ENCODE peak calls at places on chromosome 22, in five cellular contexts. One of them, this sample, is unnamed.

GRCh38 chr22:50009765-50010675 is 2.5 kb downstream of the IL17REL start:
- DNase-seq in lower lobe of right lung: peak; percentile 43
- DNase-seq in AG09309: no peak
- DNase-seq in astrocyte of the spinal cord: no peak
- DNase-seq in A549: no peak
- DNase-seq in this sample: no peak

GRCh38 chr22:33325232-33326004 is 267.2 kb upstream of the SYN3 start:
- DNase-seq in lower lobe of right lung: no peak
- DNase-seq in AG09309: no peak
- DNase-seq in astrocyte of the spinal cord: no peak
- DNase-seq in A549: no peak
- DNase-seq in this sample: no peak

GRCh38 chr22:43110444-43110926 is at the start of gene BIK:
- DNase-seq in lower lobe of right lung: peak; percentile 69
- DNase-seq in AG09309: no peak
- DNase-seq in astrocyte of the spinal cord: no peak
- DNase-seq in A549: no peak
- DNase-seq in this sample: no peak

GRCh38 chr22:42895087-42895486 is 38.0 kb upstream of the ARFGAP3 start:
- DNase-seq in lower lobe of right lung: no peak
- DNase-seq in AG09309: no peak
- DNase-seq in astrocyte of the spinal cord: no peak
- DNase-seq in A549: no peak
- DNase-seq in this sample: no peak

GRCh38 chr22:39179841-39180335 is 27.4 kb upstream of the CBX7 start:
- DNase-seq in lower lobe of right lung: no peak
- DNase-seq in AG09309: no peak
- DNase-seq in astrocyte of the spinal cord: no peak
- DNase-seq in A549: no peak
- DNase-seq in this sample: no peak

GRCh38 chr22:42090596-42091445 is at the start of gene NDUFA6:
- DNase-seq in lower lobe of right lung: peak; percentile 99
- DNase-seq in AG09309: peak; percentile 95
- DNase-seq in astrocyte of the spinal cord: peak; percentile 99
- DNase-seq in A549: peak; percentile 91
- DNase-seq in this sample: peak; percentile 98

GRCh38 chr22:41028841-41029240 is 63.6 kb upstream of the EP300 start:
- DNase-seq in lower lobe of right lung: no peak
- DNase-seq in AG09309: peak; percentile 87
- DNase-seq in astrocyte of the spinal cord: peak; percentile 89
- DNase-seq in A549: no peak
- DNase-seq in this sample: peak; percentile 80

GRCh38 chr22:21032037-21032842 is at the start of gene SLC7A4:
- DNase-seq in lower lobe of right lung: no peak
- DNase-seq in AG09309: no peak
- DNase-seq in astrocyte of the spinal cord: no peak
- DNase-seq in A549: no peak
- DNase-seq in this sample: no peak

GRCh38 chr22:39343259-39344045 is 6.3 kb upstream of the SYNGR1 start:
- DNase-seq in lower lobe of right lung: peak; percentile 64
- DNase-seq in AG09309: no peak
- DNase-seq in astrocyte of the spinal cord: peak; percentile 55
- DNase-seq in A549: peak; percentile 65
- DNase-seq in this sample: peak; percentile 39

GRCh38 chr22:27872488-27872887 is 46.6 kb downstream of the PITPNB start:
- DNase-seq in lower lobe of right lung: no peak
- DNase-seq in AG09309: no peak
- DNase-seq in astrocyte of the spinal cord: no peak
- DNase-seq in A549: no peak
- DNase-seq in this sample: no peak

GRCh38 chr22:49305215-49305965 is 522.3 kb downstream of the BRD1 start:
- DNase-seq in lower lobe of right lung: peak; percentile 65
- DNase-seq in AG09309: no peak
- DNase-seq in astrocyte of the spinal cord: no peak
- DNase-seq in A549: peak; percentile 31
- DNase-seq in this sample: no peak

GRCh38 chr22:44195189-44195871 is 14.6 kb downstream of the PARVG start:
- DNase-seq in lower lobe of right lung: no peak
- DNase-seq in AG09309: no peak
- DNase-seq in astrocyte of the spinal cord: no peak
- DNase-seq in A549: no peak
- DNase-seq in this sample: no peak

GRCh38 chr22:49701380-49702067 is 126.1 kb downstream of the BRD1 start:
- DNase-seq in lower lobe of right lung: no peak
- DNase-seq in AG09309: no peak
- DNase-seq in astrocyte of the spinal cord: no peak
- DNase-seq in A549: no peak
- DNase-seq in this sample: no peak

GRCh38 chr22:20987375-20987774 is 5.3 kb downstream of the LZTR1 start:
- DNase-seq in lower lobe of right lung: no peak
- DNase-seq in AG09309: no peak
- DNase-seq in astrocyte of the spinal cord: no peak
- DNase-seq in A549: no peak
- DNase-seq in this sample: no peak

GRCh38 chr22:49549256-49549655 is 278.4 kb downstream of the BRD1 start:
- DNase-seq in lower lobe of right lung: peak; percentile 10
- DNase-seq in AG09309: no peak
- DNase-seq in astrocyte of the spinal cord: no peak
- DNase-seq in A549: no peak
- DNase-seq in this sample: no peak

GRCh38 chr22:39530692-39531331 is 1.7 kb downstream of the RPS19BP1 start:
- DNase-seq in lower lobe of right lung: peak; percentile 38
- DNase-seq in AG09309: no peak
- DNase-seq in astrocyte of the spinal cord: peak; percentile 36
- DNase-seq in A549: no peak
- DNase-seq in this sample: no peak

GRCh38 chr22:41352058-41352457 is 29.7 kb upstream of the TEF start:
- DNase-seq in lower lobe of right lung: no peak
- DNase-seq in AG09309: peak; percentile 10
- DNase-seq in astrocyte of the spinal cord: peak; percentile 17
- DNase-seq in A549: peak; percentile 38
- DNase-seq in this sample: no peak

GRCh38 chr22:17795661-17796548 is 21.6 kb upstream of the BID start:
- DNase-seq in lower lobe of right lung: no peak
- DNase-seq in AG09309: no peak
- DNase-seq in astrocyte of the spinal cord: no peak
- DNase-seq in A549: no peak
- DNase-seq in this sample: no peak

GRCh38 chr22:40506762-40507161 is 129.8 kb downstream of the MRTFA start:
- DNase-seq in lower lobe of right lung: no peak
- DNase-seq in AG09309: no peak
- DNase-seq in astrocyte of the spinal cord: no peak
- DNase-seq in A549: no peak
- DNase-seq in this sample: no peak

GRCh38 chr22:49960967-49961600 is 512 bp downstream of the PIM3 start:
- DNase-seq in lower lobe of right lung: peak; percentile 74
- DNase-seq in AG09309: no peak
- DNase-seq in astrocyte of the spinal cord: peak; percentile 25
- DNase-seq in A549: no peak
- DNase-seq in this sample: no peak

GRCh38 chr22:23269441-23270211 is 89.3 kb downstream of the BCR start:
- DNase-seq in lower lobe of right lung: no peak
- DNase-seq in AG09309: no peak
- DNase-seq in astrocyte of the spinal cord: no peak
- DNase-seq in A549: no peak
- DNase-seq in this sample: no peak

GRCh38 chr22:36541831-36542391 is 12.9 kb upstream of the EIF3D start:
- DNase-seq in lower lobe of right lung: no peak
- DNase-seq in AG09309: peak; percentile 60
- DNase-seq in astrocyte of the spinal cord: peak; percentile 87
- DNase-seq in A549: peak; percentile 55
- DNase-seq in this sample: peak; percentile 74

GRCh38 chr22:27317961-27318360 is 483.6 kb downstream of the MN1 start:
- DNase-seq in lower lobe of right lung: no peak
- DNase-seq in AG09309: peak; percentile 74
- DNase-seq in astrocyte of the spinal cord: no peak
- DNase-seq in A549: no peak
- DNase-seq in this sample: no peak

GRCh38 chr22:40033586-40034380 is 39.0 kb downstream of the FAM83F start:
- DNase-seq in lower lobe of right lung: no peak
- DNase-seq in AG09309: no peak
- DNase-seq in astrocyte of the spinal cord: no peak
- DNase-seq in A549: no peak
- DNase-seq in this sample: no peak

GRCh38 chr22:19755722-19756287 is 4.8 kb upstream of the TBX1 start:
- DNase-seq in lower lobe of right lung: no peak
- DNase-seq in AG09309: no peak
- DNase-seq in astrocyte of the spinal cord: no peak
- DNase-seq in A549: no peak
- DNase-seq in this sample: no peak

GRCh38 chr22:40661661-40662060 is 17.6 kb upstream of the MCHR1 start:
- DNase-seq in lower lobe of right lung: no peak
- DNase-seq in AG09309: no peak
- DNase-seq in astrocyte of the spinal cord: no peak
- DNase-seq in A549: no peak
- DNase-seq in this sample: no peak

GRCh38 chr22:19641254-19641982 is 72.9 kb upstream of the SEPTIN5 start:
- DNase-seq in lower lobe of right lung: no peak
- DNase-seq in AG09309: no peak
- DNase-seq in astrocyte of the spinal cord: no peak
- DNase-seq in A549: peak; percentile 36
- DNase-seq in this sample: no peak

GRCh38 chr22:48495751-48496080 is 1332.0 kb downstream of the BRD1 start:
- DNase-seq in lower lobe of right lung: peak; percentile 34
- DNase-seq in AG09309: no peak
- DNase-seq in astrocyte of the spinal cord: no peak
- DNase-seq in A549: no peak
- DNase-seq in this sample: no peak

GRCh38 chr22:43985532-43985931 is 30.3 kb downstream of the SAMM50 start:
- DNase-seq in lower lobe of right lung: peak; percentile 28
- DNase-seq in AG09309: no peak
- DNase-seq in astrocyte of the spinal cord: no peak
- DNase-seq in A549: no peak
- DNase-seq in this sample: no peak

GRCh38 chr22:23682082-23682481 is 8.7 kb upstream of the RGL4 start:
- DNase-seq in lower lobe of right lung: no peak
- DNase-seq in AG09309: no peak
- DNase-seq in astrocyte of the spinal cord: no peak
- DNase-seq in A549: no peak
- DNase-seq in this sample: no peak

GRCh38 chr22:39534591-39535301 is 2.2 kb upstream of the RPS19BP1 start:
- DNase-seq in lower lobe of right lung: peak; percentile 90
- DNase-seq in AG09309: no peak
- DNase-seq in astrocyte of the spinal cord: peak; percentile 64
- DNase-seq in A549: peak; percentile 52
- DNase-seq in this sample: no peak

GRCh38 chr22:39946571-39947407 is 13.4 kb upstream of the TMA7B start:
- DNase-seq in lower lobe of right lung: no peak
- DNase-seq in AG09309: no peak
- DNase-seq in astrocyte of the spinal cord: no peak
- DNase-seq in A549: no peak
- DNase-seq in this sample: no peak

GRCh38 chr22:49298834-49299750 is 528.6 kb downstream of the BRD1 start:
- DNase-seq in lower lobe of right lung: no peak
- DNase-seq in AG09309: no peak
- DNase-seq in astrocyte of the spinal cord: no peak
- DNase-seq in A549: no peak
- DNase-seq in this sample: no peak

GRCh38 chr22:48306284-48306683 is 1521.4 kb downstream of the BRD1 start:
- DNase-seq in lower lobe of right lung: no peak
- DNase-seq in AG09309: no peak
- DNase-seq in astrocyte of the spinal cord: no peak
- DNase-seq in A549: no peak
- DNase-seq in this sample: no peak

GRCh38 chr22:38110863-38111852 is 674 bp upstream of the BAIAP2L2 start:
- DNase-seq in lower lobe of right lung: peak; percentile 48
- DNase-seq in AG09309: no peak
- DNase-seq in astrocyte of the spinal cord: no peak
- DNase-seq in A549: peak; percentile 63
- DNase-seq in this sample: no peak

GRCh38 chr22:38110008-38110862 is at the start of gene BAIAP2L2:
- DNase-seq in lower lobe of right lung: no peak
- DNase-seq in AG09309: no peak
- DNase-seq in astrocyte of the spinal cord: no peak
- DNase-seq in A549: peak; percentile 79
- DNase-seq in this sample: no peak

GRCh38 chr22:38107692-38108515 is 2.6 kb downstream of the BAIAP2L2 start:
- DNase-seq in lower lobe of right lung: peak; percentile 30
- DNase-seq in AG09309: no peak
- DNase-seq in astrocyte of the spinal cord: no peak
- DNase-seq in A549: peak; percentile 33
- DNase-seq in this sample: no peak

GRCh38 chr22:38108561-38109319 is 1.7 kb downstream of the BAIAP2L2 start:
- DNase-seq in lower lobe of right lung: peak; percentile 43
- DNase-seq in AG09309: no peak
- DNase-seq in astrocyte of the spinal cord: no peak
- DNase-seq in A549: no peak
- DNase-seq in this sample: no peak

GRCh38 chr22:38109391-38110000 is 988 bp downstream of the BAIAP2L2 start:
- DNase-seq in lower lobe of right lung: peak; percentile 44
- DNase-seq in AG09309: no peak
- DNase-seq in astrocyte of the spinal cord: no peak
- DNase-seq in A549: no peak
- DNase-seq in this sample: no peak
- H3K4me3 ChIP-seq in lower lobe of right lung: no peak overlapping the region
- H3K4me3 ChIP-seq in AG09309: no peak overlapping the region
- H3K4me3 ChIP-seq in astrocyte of the spinal cord: no peak overlapping the region
- H3K4me3 ChIP-seq in A549: no peak overlapping the region
- H3K4me3 ChIP-seq in this sample: no peak overlapping the region

GRCh38 chr22:32207971-32208480 is 3.2 kb upstream of the RFPL2 start:
- DNase-seq in lower lobe of right lung: no peak
- DNase-seq in AG09309: no peak
- DNase-seq in astrocyte of the spinal cord: no peak
- DNase-seq in A549: no peak
- DNase-seq in this sample: no peak
- H3K4me3 ChIP-seq in lower lobe of right lung: no peak overlapping the region
- H3K4me3 ChIP-seq in AG09309: no peak overlapping the region
- H3K4me3 ChIP-seq in astrocyte of the spinal cord: no peak overlapping the region
- H3K4me3 ChIP-seq in A549: no peak overlapping the region
- H3K4me3 ChIP-seq in this sample: no peak overlapping the region

GRCh38 chr22:45673482-45674175 is 2.0 kb downstream of the ATXN10 start:
- DNase-seq in lower lobe of right lung: no peak
- DNase-seq in AG09309: no peak
- DNase-seq in astrocyte of the spinal cord: no peak
- DNase-seq in A549: no peak
- DNase-seq in this sample: no peak
- H3K4me3 ChIP-seq in lower lobe of right lung: no peak overlapping the region
- H3K4me3 ChIP-seq in AG09309: peak overlapping the region; percentile 95
- H3K4me3 ChIP-seq in astrocyte of the spinal cord: peak overlapping the region; percentile 85
- H3K4me3 ChIP-seq in A549: peak overlapping the region; percentile 95
- H3K4me3 ChIP-seq in this sample: peak overlapping the region; percentile 92

GRCh38 chr22:37566329-37566837 is 6.1 kb downstream of the CDC42EP1 start:
- DNase-seq in lower lobe of right lung: peak; percentile 71
- DNase-seq in AG09309: no peak
- DNase-seq in astrocyte of the spinal cord: no peak
- DNase-seq in A549: no peak
- DNase-seq in this sample: no peak
- H3K4me3 ChIP-seq in lower lobe of right lung: peak overlapping the region; percentile 14
- H3K4me3 ChIP-seq in AG09309: no peak overlapping the region
- H3K4me3 ChIP-seq in astrocyte of the spinal cord: no peak overlapping the region
- H3K4me3 ChIP-seq in A549: no peak overlapping the region
- H3K4me3 ChIP-seq in this sample: no peak overlapping the region

GRCh38 chr22:47022075-47022473 is 259.6 kb downstream of the TBC1D22A start:
- DNase-seq in lower lobe of right lung: no peak
- DNase-seq in AG09309: no peak
- DNase-seq in astrocyte of the spinal cord: no peak
- DNase-seq in A549: no peak
- DNase-seq in this sample: no peak
- H3K4me3 ChIP-seq in lower lobe of right lung: no peak overlapping the region
- H3K4me3 ChIP-seq in AG09309: no peak overlapping the region
- H3K4me3 ChIP-seq in astrocyte of the spinal cord: no peak overlapping the region
- H3K4me3 ChIP-seq in A549: no peak overlapping the region
- H3K4me3 ChIP-seq in this sample: no peak overlapping the region

GRCh38 chr22:30287626-30288413 is 1.5 kb downstream of the CASTOR1 start:
- DNase-seq in lower lobe of right lung: peak; percentile 90
- DNase-seq in AG09309: peak; percentile 83
- DNase-seq in astrocyte of the spinal cord: peak; percentile 93
- DNase-seq in A549: peak; percentile 76
- DNase-seq in this sample: peak; percentile 87
- H3K4me3 ChIP-seq in lower lobe of right lung: peak overlapping the region; percentile 96
- H3K4me3 ChIP-seq in AG09309: no peak overlapping the region
- H3K4me3 ChIP-seq in astrocyte of the spinal cord: peak overlapping the region; percentile 74
- H3K4me3 ChIP-seq in A549: peak overlapping the region; percentile 72
- H3K4me3 ChIP-seq in this sample: peak overlapping the region; percentile 85